ENCODE peak calls at places on chromosomes 4 and X, in ten cellular contexts. J, K, Q, X, W, P, G, F, E and I are unnamed samples. For H3K4me1, the result is how much of the 10 kb centered on the place peaks cover.

GRCh38 chrX:17601816-17602215 is 135.5 kb upstream of the SCML1 start:
- DNase-seq in J (no peak), K (no peak), Q (no peak), X (no peak), W (no peak), P (no peak), G (peak), F (no peak), E (no peak), I (no peak)

GRCh38 chr4:152310223-152310622 is 225.7 kb downstream of the FBXW7 start:
- DNase-seq in J (no peak), K (no peak), Q (no peak), X (no peak), W (no peak), P (peak), G (peak), F (no peak), E (no peak), I (no peak)

GRCh38 chr4:109472343-109472761 is 38.7 kb downstream of the SEC24B start:
- DNase-seq in J (no peak), K (no peak), Q (no peak), X (no peak), W (no peak), P (peak), G (no peak), F (no peak), E (no peak), I (no peak)

GRCh38 chr4:81580346-81581013 is 108.8 kb upstream of the RASGEF1B start:
- DNase-seq in J (no peak), K (no peak), Q (no peak), X (no peak), W (no peak), P (no peak), G (no peak), F (peak), E (no peak), I (no peak)

GRCh38 chrX:643911-644303 is 13.3 kb downstream of the SHOX start:
- DNase-seq in J (no peak), K (no peak), Q (no peak), X (no peak), W (no peak), P (no peak), G (peak), F (no peak), E (peak), I (no peak)

GRCh38 chr4:37066149-37066548 is 178.4 kb upstream of the NWD2 start:
- DNase-seq in J (no peak), K (no peak), Q (peak), X (no peak), W (no peak), P (no peak), G (no peak), F (no peak), E (no peak), I (no peak)

GRCh38 chrX:101051549-101052302 is at the start of gene TRMT2B:
- DNase-seq in J (peak), K (peak), Q (peak), X (peak), W (peak), P (peak), G (peak), F (peak), E (peak), I (peak)

GRCh38 chr4:119628281-119629141 is at the start of gene PDE5A:
- DNase-seq in J (peak), K (peak), Q (peak), X (peak), W (peak), P (peak), G (peak), F (peak), E (peak), I (peak)

GRCh38 chrX:132022115-132022862 is 813 bp upstream of the STK26 start:
- DNase-seq in J (no peak), K (no peak), Q (no peak), X (no peak), W (no peak), P (no peak), G (peak), F (no peak), E (no peak), I (no peak)

GRCh38 chr4:15891312-15891711 is 47.2 kb downstream of the FGFBP1 start:
- DNase-seq in J (no peak), K (no peak), Q (no peak), X (no peak), W (no peak), P (no peak), G (no peak), F (no peak), E (no peak), I (no peak)

GRCh38 chr4:142959156-142959555 is 113.1 kb upstream of the INPP4B start:
- DNase-seq in J (no peak), K (no peak), Q (no peak), X (no peak), W (no peak), P (peak), G (peak), F (no peak), E (no peak), I (no peak)

GRCh38 chr4:125140966-125141495 is 173.7 kb upstream of the FAT4 start:
- DNase-seq in J (no peak), K (no peak), Q (no peak), X (no peak), W (no peak), P (peak), G (no peak), F (no peak), E (no peak), I (no peak)

GRCh38 chr4:177487977-177488376 is 45.7 kb upstream of the AGA start:
- DNase-seq in J (no peak), K (no peak), Q (no peak), X (no peak), W (no peak), P (peak), G (no peak), F (no peak), E (no peak), I (no peak)

GRCh38 chrX:53594354-53594753 is 92.2 kb downstream of the HUWE1 start:
- DNase-seq in J (no peak), K (no peak), Q (no peak), X (no peak), W (no peak), P (peak), G (no peak), F (no peak), E (no peak), I (no peak)

GRCh38 chr4:148052448-148052847 is 320.6 kb downstream of the ARHGAP10 start:
- DNase-seq in J (no peak), K (no peak), Q (no peak), X (no peak), W (no peak), P (no peak), G (no peak), F (no peak), E (no peak), I (no peak)

GRCh38 chrX:133444952-133445831 is 29.9 kb upstream of the GPC4 start:
- DNase-seq in J (peak), K (no peak), Q (no peak), X (no peak), W (no peak), P (peak), G (peak), F (no peak), E (no peak), I (no peak)

GRCh38 chr4:118888666-118889312 is at the start of gene SYNPO2:
- DNase-seq in J (peak), K (peak), Q (peak), X (peak), W (peak), P (peak), G (peak), F (peak), E (peak), I (peak)

GRCh38 chr4:86452323-86452995 is 92.6 kb upstream of the MAPK10 start:
- DNase-seq in J (no peak), K (no peak), Q (no peak), X (no peak), W (peak), P (no peak), G (no peak), F (no peak), E (no peak), I (no peak)

GRCh38 chr4:188275686-188276085 is 136.4 kb downstream of the TRIML1 start:
- DNase-seq in J (no peak), K (no peak), Q (no peak), X (no peak), W (no peak), P (no peak), G (no peak), F (no peak), E (no peak), I (no peak)

GRCh38 chr4:24032371-24032989 is 142.6 kb upstream of the PPARGC1A start:
- DNase-seq in J (peak), K (peak), Q (no peak), X (no peak), W (no peak), P (no peak), G (peak), F (no peak), E (no peak), I (no peak)

GRCh38 chr4:38576767-38577166 is 87.2 kb upstream of the KLF3 start:
- DNase-seq in J (no peak), K (no peak), Q (no peak), X (no peak), W (no peak), P (no peak), G (no peak), F (no peak), E (no peak), I (no peak)

GRCh38 chr4:107896158-107896645 is 35.1 kb upstream of the CYP2U1 start:
- DNase-seq in J (peak), K (no peak), Q (peak), X (no peak), W (no peak), P (peak), G (no peak), F (no peak), E (no peak), I (no peak)

GRCh38 chrX:13794417-13794816 is 22.5 kb downstream of the GPM6B start:
- DNase-seq in J (no peak), K (no peak), Q (peak), X (no peak), W (no peak), P (no peak), G (no peak), F (no peak), E (no peak), I (no peak)

GRCh38 chrX:110665636-110666035 is 130.0 kb downstream of the CHRDL1 start:
- DNase-seq in J (peak), K (peak), Q (no peak), X (peak), W (no peak), P (no peak), G (peak), F (no peak), E (no peak), I (peak)

GRCh38 chr4:17613761-17614415 is 553 bp upstream of the MED28 start:
- DNase-seq in J (peak), K (no peak), Q (no peak), X (no peak), W (no peak), P (peak), G (peak), F (peak), E (peak), I (no peak)

GRCh38 chr4:118112647-118113046 is 78.4 kb downstream of the NDST3 start:
- DNase-seq in J (no peak), K (no peak), Q (no peak), X (no peak), W (no peak), P (peak), G (no peak), F (no peak), E (no peak), I (no peak)

GRCh38 chr4:1171306-1172227 is 816 bp downstream of the SPON2 start:
- DNase-seq in J (no peak), K (no peak), Q (no peak), X (no peak), W (no peak), P (no peak), G (peak), F (peak), E (peak), I (no peak)

GRCh38 chr4:140756292-140757219 is at the start of gene TBC1D9:
- DNase-seq in J (peak), K (peak), Q (peak), X (peak), W (peak), P (peak), G (peak), F (peak), E (no peak), I (peak)

GRCh38 chr4:155241225-155241624 is 32.8 kb downstream of the NPY2R start:
- DNase-seq in J (no peak), K (no peak), Q (no peak), X (no peak), W (no peak), P (no peak), G (no peak), F (no peak), E (no peak), I (no peak)

GRCh38 chrX:1244164-1245076 is 24.2 kb upstream of the CSF2RA start:
- DNase-seq in J (peak), K (no peak), Q (no peak), X (no peak), W (no peak), P (no peak), G (peak), F (peak), E (no peak), I (no peak)

GRCh38 chr4:154741877-154742851 is 1.6 kb upstream of the LRAT start:
- DNase-seq in J (peak), K (no peak), Q (no peak), X (no peak), W (no peak), P (peak), G (peak), F (no peak), E (no peak), I (no peak)

GRCh38 chr4:178689926-178690325 is 1247.7 kb upstream of the AGA start:
- DNase-seq in J (no peak), K (no peak), Q (no peak), X (no peak), W (no peak), P (no peak), G (no peak), F (no peak), E (no peak), I (no peak)

GRCh38 chrX:39472161-39472560 is 625.6 kb downstream of the BCOR start:
- DNase-seq in J (no peak), K (no peak), Q (no peak), X (no peak), W (no peak), P (no peak), G (no peak), F (no peak), E (no peak), I (no peak)
- H3K27ac ChIP-seq in J (peak), K (no peak), Q (no peak), X (no peak), W (peak), P (no peak), G (no peak), F (no peak), E (no peak), I (no peak)

GRCh38 chrX:71254092-71254941 is at the start of gene ZMYM3:
- DNase-seq in J (peak), K (peak), Q (peak), X (peak), W (peak), P (peak), G (peak), F (peak), E (peak), I (peak)

GRCh38 chrX:71251456-71251973 is 2.4 kb downstream of the ZMYM3 start:
- DNase-seq in J (no peak), K (no peak), Q (no peak), X (no peak), W (no peak), P (no peak), G (peak), F (no peak), E (no peak), I (no peak)

GRCh38 chrX:71252221-71252620 is 1.7 kb downstream of the ZMYM3 start:
- DNase-seq in J (no peak), K (no peak), Q (no peak), X (no peak), W (no peak), P (no peak), G (no peak), F (no peak), E (no peak), I (no peak)

GRCh38 chrX:71256051-71256450 is 2.1 kb upstream of the ZMYM3 start:
- DNase-seq in J (no peak), K (no peak), Q (no peak), X (no peak), W (no peak), P (peak), G (no peak), F (no peak), E (no peak), I (no peak)

DNA sequence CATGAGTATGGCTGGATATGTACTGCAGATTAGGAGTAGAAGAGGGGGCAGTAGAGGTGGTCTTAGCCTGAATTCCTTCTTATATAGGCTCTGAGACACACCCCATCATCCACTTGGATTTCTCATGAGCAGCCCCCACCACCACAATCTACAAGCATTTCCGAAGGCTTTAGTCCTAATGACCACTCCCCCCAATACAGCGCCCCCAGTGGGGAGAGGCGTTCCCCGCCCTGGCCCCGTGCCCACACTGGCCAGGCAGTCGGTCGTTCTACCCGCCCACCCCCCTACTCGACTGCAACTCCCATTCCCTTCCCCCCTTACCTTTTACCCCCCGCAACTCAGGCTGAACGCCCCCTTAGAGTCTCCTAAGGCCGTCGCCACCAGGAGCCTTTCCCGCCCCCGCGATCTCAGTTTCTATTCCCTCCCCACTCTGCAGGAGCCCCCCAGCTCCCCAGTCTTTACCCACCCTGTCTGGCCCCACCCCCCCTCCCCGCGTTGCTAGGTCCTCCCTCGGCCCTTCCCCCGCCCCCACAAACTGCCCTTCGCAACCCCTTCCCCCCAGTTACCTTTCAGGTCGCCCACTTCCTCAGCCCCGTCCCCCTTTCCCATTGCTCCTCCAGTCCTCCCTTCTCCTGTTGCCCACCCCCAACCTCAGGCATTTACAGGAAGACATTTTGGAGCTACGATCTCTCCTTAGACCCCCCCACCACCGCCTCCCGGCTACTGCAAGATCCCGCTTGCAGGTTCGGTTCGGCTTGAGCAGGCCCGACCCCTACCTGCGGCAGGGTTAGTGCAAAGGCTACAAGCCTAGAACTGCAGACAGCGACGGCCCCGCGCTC is 468 bp downstream of the ZMYM3 start:
- DNase-seq in J (peak), K (peak), Q (peak), X (no peak), W (peak), P (peak), G (peak), F (peak), E (peak), I (peak)
- TF ChIP-seq CTCF in J (peak), K (peak), Q (peak), X (peak), W (peak), P (peak), G (peak), F (no peak), E (peak), I (peak)

GRCh38 chr4:67428819-67429218 is 116.5 kb downstream of the CENPC start:
- DNase-seq in J (no peak), K (no peak), Q (no peak), X (no peak), W (no peak), P (no peak), G (no peak), F (no peak), E (no peak), I (no peak)

GRCh38 chr4:67436742-67437141 is 108.6 kb downstream of the CENPC start:
- DNase-seq in J (peak), K (no peak), Q (no peak), X (no peak), W (no peak), P (peak), G (no peak), F (no peak), E (no peak), I (no peak)

DNA sequence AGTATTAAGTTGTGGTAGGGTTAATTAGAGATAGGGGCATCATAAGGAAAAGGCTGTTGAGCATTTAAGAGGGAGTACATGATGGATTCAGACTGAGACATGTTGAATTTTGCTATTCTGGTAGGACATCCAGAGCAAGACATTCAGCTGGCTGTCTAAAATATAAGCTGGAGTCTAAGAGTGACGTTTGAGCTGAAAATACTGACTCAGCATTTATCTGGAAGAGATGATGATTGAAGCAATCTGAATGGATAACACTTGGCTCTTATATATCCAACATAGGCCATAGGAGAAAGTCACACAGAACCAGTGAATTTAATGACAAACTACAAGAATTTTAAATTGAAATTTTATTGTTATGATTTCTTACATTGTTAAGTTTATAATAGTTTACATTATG is 114.3 kb downstream of the CENPC start:
- DNase-seq in J (no peak), K (no peak), Q (no peak), X (no peak), W (no peak), P (no peak), G (no peak), F (no peak), E (no peak), I (no peak)
- H3K4me1 ChIP-seq in J (under half), K (under half), Q (under half), X (under half), W (under half), P (under half), G (under half), F (under half), E (under half), I (under half)

GRCh38 chrX:118973389-118974087 is 880 bp upstream of the LONRF3 start:
- DNase-seq in J (no peak), K (no peak), Q (no peak), X (no peak), W (peak), P (no peak), G (no peak), F (peak), E (no peak), I (peak)

GRCh38 chrX:118974088-118974907 is at the start of gene LONRF3:
- DNase-seq in J (peak), K (peak), Q (peak), X (peak), W (peak), P (peak), G (no peak), F (peak), E (peak), I (peak)

GRCh38 chrX:118976599-118977340 is 2.4 kb downstream of the LONRF3 start:
- DNase-seq in J (peak), K (peak), Q (peak), X (peak), W (peak), P (no peak), G (no peak), F (peak), E (peak), I (peak)

GRCh38 chrX:118975831-118976598 is 1.6 kb downstream of the LONRF3 start:
- DNase-seq in J (peak), K (peak), Q (peak), X (peak), W (peak), P (no peak), G (peak), F (peak), E (peak), I (peak)

GRCh38 chrX:118974908-118975671 is 672 bp downstream of the LONRF3 start:
- DNase-seq in J (peak), K (peak), Q (peak), X (peak), W (peak), P (no peak), G (peak), F (peak), E (peak), I (peak)
- H3K27ac ChIP-seq in J (peak), K (peak), Q (peak), X (peak), W (peak), P (no peak), G (no peak), F (peak), E (peak), I (peak)

DNA sequence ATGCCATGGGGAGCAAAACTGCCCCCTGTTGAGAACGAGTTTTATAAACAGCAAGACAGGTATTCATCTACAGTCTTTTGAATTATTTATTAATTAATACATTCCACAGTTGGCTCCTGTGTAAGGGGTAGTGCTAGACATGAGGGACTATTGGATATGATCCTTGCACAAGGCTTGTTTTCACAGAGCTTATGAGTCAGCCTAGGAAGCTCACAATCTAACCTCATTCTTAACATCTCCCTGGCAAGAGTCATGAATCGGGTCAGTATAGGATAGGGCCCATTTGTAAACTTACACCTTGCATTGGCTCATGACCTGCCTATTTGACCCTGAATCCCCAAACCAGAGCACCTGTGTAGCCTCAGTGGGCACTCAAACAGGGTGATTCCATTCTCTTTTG is 209.1 kb upstream of the HCCS start:
- DNase-seq in J (no peak), K (no peak), Q (no peak), X (no peak), W (no peak), P (peak), G (no peak), F (no peak), E (no peak), I (no peak)
- TF ChIP-seq CTCF in J (no peak), K (no peak), Q (no peak), X (no peak), W (no peak), P (no peak), G (no peak), F (no peak), E (no peak), I (no peak)